ENCODE peak calls at places on chromosomes 1 and 21, in six cellular contexts. One of them, this sample, is unnamed. For H3K27me3, the result is how much of the 10 kb centered on the place peaks cover.

GRCh38 chr1:84757301-84757700 is 67.0 kb upstream of the SSX2IP start:
- DNase-seq in transverse colon: no peak
- DNase-seq in body of pancreas: no peak
- DNase-seq in ovary: no peak
- DNase-seq in gastrocnemius medialis: no peak
- DNase-seq in prostate gland: no peak
- DNase-seq in this sample: no peak

GRCh38 chr1:31932491-31933316 is 5.5 kb downstream of the PTP4A2 start:
- DNase-seq in gastrocnemius medialis: no peak
- DNase-seq in prostate gland: no peak
- DNase-seq in ovary: no peak
- DNase-seq in body of pancreas: no peak
- DNase-seq in transverse colon: no peak
- DNase-seq in this sample: no peak

GRCh38 chr1:229130028-229130668 is 140.8 kb upstream of the RAB4A start:
- DNase-seq in ovary: no peak
- DNase-seq in transverse colon: peak
- DNase-seq in body of pancreas: peak
- DNase-seq in gastrocnemius medialis: peak
- DNase-seq in prostate gland: no peak
- DNase-seq in this sample: peak

GRCh38 chr1:160607051-160608032 is 28.0 kb upstream of the CD84 start:
- DNase-seq in transverse colon: peak
- DNase-seq in ovary: no peak
- DNase-seq in gastrocnemius medialis: no peak
- DNase-seq in prostate gland: peak
- DNase-seq in body of pancreas: peak
- DNase-seq in this sample: no peak

GRCh38 chr1:247111636-247112478 is 7.7 kb upstream of the ZNF669 start:
- DNase-seq in gastrocnemius medialis: peak
- DNase-seq in body of pancreas: peak
- DNase-seq in prostate gland: peak
- DNase-seq in transverse colon: peak
- DNase-seq in ovary: peak
- DNase-seq in this sample: peak

GRCh38 chr1:58722967-58723366 is 23.1 kb upstream of the MYSM1 start:
- DNase-seq in body of pancreas: no peak
- DNase-seq in transverse colon: no peak
- DNase-seq in prostate gland: no peak
- DNase-seq in gastrocnemius medialis: no peak
- DNase-seq in ovary: no peak
- DNase-seq in this sample: no peak

GRCh38 chr1:159869607-159870006 is 7.2 kb upstream of the VSIG8 start:
- DNase-seq in transverse colon: no peak
- DNase-seq in prostate gland: no peak
- DNase-seq in ovary: no peak
- DNase-seq in body of pancreas: no peak
- DNase-seq in gastrocnemius medialis: no peak
- DNase-seq in this sample: no peak

GRCh38 chr1:51512611-51513010 is 6.5 kb downstream of the EPS15 start:
- DNase-seq in gastrocnemius medialis: no peak
- DNase-seq in prostate gland: no peak
- DNase-seq in body of pancreas: no peak
- DNase-seq in ovary: no peak
- DNase-seq in transverse colon: no peak
- DNase-seq in this sample: no peak

GRCh38 chr21:31873696-31874599 is 1.1 kb downstream of the HUNK start:
- DNase-seq in prostate gland: peak
- DNase-seq in transverse colon: peak
- DNase-seq in ovary: peak
- DNase-seq in gastrocnemius medialis: no peak
- DNase-seq in body of pancreas: peak
- DNase-seq in this sample: peak

GRCh38 chr1:200659269-200659668 is 10.4 kb downstream of the DDX59 start:
- DNase-seq in ovary: no peak
- DNase-seq in body of pancreas: no peak
- DNase-seq in transverse colon: no peak
- DNase-seq in prostate gland: no peak
- DNase-seq in gastrocnemius medialis: no peak
- DNase-seq in this sample: no peak

GRCh38 chr1:60425528-60425927 is 352.0 kb upstream of the C1orf87 start:
- DNase-seq in gastrocnemius medialis: no peak
- DNase-seq in ovary: no peak
- DNase-seq in transverse colon: no peak
- DNase-seq in prostate gland: no peak
- DNase-seq in body of pancreas: no peak
- DNase-seq in this sample: no peak

GRCh38 chr1:12343823-12344487 is 114.1 kb downstream of the VPS13D start:
- DNase-seq in transverse colon: no peak
- DNase-seq in body of pancreas: no peak
- DNase-seq in ovary: no peak
- DNase-seq in gastrocnemius medialis: no peak
- DNase-seq in prostate gland: no peak
- DNase-seq in this sample: no peak

GRCh38 chr1:219085988-219086387 is 87.7 kb upstream of the LYPLAL1 start:
- DNase-seq in transverse colon: no peak
- DNase-seq in body of pancreas: no peak
- DNase-seq in prostate gland: no peak
- DNase-seq in gastrocnemius medialis: no peak
- DNase-seq in ovary: no peak
- DNase-seq in this sample: no peak

GRCh38 chr1:12580054-12580887 is 37.7 kb downstream of the DHRS3 start:
- DNase-seq in prostate gland: no peak
- DNase-seq in body of pancreas: peak
- DNase-seq in ovary: no peak
- DNase-seq in transverse colon: no peak
- DNase-seq in gastrocnemius medialis: peak
- DNase-seq in this sample: no peak

GRCh38 chr1:183653468-183653794 is 315 bp upstream of the APOBEC4 start:
- DNase-seq in prostate gland: no peak
- DNase-seq in body of pancreas: no peak
- DNase-seq in transverse colon: no peak
- DNase-seq in ovary: no peak
- DNase-seq in gastrocnemius medialis: no peak
- DNase-seq in this sample: no peak

GRCh38 chr1:22259581-22260282 is 116.8 kb upstream of the WNT4 start:
- DNase-seq in gastrocnemius medialis: no peak
- DNase-seq in ovary: no peak
- DNase-seq in prostate gland: peak
- DNase-seq in transverse colon: peak
- DNase-seq in body of pancreas: no peak
- DNase-seq in this sample: no peak

GRCh38 chr1:227870375-227870774 is 54.9 kb downstream of the PRSS38 start:
- DNase-seq in body of pancreas: no peak
- DNase-seq in gastrocnemius medialis: no peak
- DNase-seq in ovary: no peak
- DNase-seq in prostate gland: no peak
- DNase-seq in transverse colon: no peak
- DNase-seq in this sample: no peak

GRCh38 chr1:160284220-160284781 is 632 bp downstream of the PEX19 start:
- DNase-seq in prostate gland: no peak
- DNase-seq in body of pancreas: peak
- DNase-seq in transverse colon: peak
- DNase-seq in gastrocnemius medialis: no peak
- DNase-seq in ovary: no peak
- DNase-seq in this sample: no peak

GRCh38 chr1:6005276-6005917 is 13.2 kb upstream of the NPHP4 start:
- DNase-seq in transverse colon: peak
- DNase-seq in prostate gland: no peak
- DNase-seq in body of pancreas: peak
- DNase-seq in ovary: no peak
- DNase-seq in gastrocnemius medialis: no peak
- DNase-seq in this sample: peak

GRCh38 chr1:53616927-53617326 is 122.0 kb downstream of the GLIS1 start:
- DNase-seq in ovary: no peak
- DNase-seq in gastrocnemius medialis: no peak
- DNase-seq in body of pancreas: no peak
- DNase-seq in transverse colon: no peak
- DNase-seq in prostate gland: no peak
- DNase-seq in this sample: peak

DNA sequence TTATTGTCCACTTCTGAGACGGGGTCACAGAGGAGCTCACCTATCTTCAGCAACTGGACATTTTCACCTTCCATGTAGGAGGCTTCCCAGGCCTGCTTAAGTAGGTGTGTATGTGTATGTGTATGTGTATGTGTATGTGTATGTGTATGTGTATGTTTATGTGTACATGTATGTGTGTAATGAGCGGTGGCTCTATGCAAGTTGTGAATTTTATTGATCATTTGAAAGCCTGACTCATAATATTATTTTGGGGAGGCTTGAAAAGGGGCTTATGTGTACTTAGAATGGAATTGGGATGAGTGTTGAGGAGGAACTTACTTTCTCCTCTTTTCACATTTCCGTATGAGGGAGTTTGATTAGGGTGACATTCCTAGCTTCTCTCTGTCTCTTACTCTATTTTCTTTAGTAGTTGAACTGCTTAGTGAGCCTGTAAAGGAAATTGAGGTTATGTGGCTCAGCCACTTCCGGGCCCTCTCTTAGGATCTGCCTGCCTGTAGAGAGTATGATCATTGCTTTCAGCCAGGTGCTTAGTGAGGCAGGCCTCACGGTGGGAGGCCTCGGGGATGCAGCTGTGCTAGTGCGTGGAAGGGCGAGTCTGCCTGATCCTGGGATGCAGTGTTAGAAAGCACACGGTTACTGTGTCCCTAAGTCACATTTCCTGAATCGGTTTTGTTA is 61.0 kb downstream of the IER5 start:
- DNase-seq in gastrocnemius medialis: no peak
- DNase-seq in body of pancreas: peak
- DNase-seq in ovary: no peak
- DNase-seq in transverse colon: peak
- DNase-seq in prostate gland: no peak
- DNase-seq in this sample: no peak
- TF ChIP-seq POLR2A in gastrocnemius medialis: no peak
- TF ChIP-seq POLR2A in body of pancreas: no peak
- TF ChIP-seq POLR2A in ovary: no peak
- TF ChIP-seq POLR2A in transverse colon: no peak
- TF ChIP-seq POLR2A in prostate gland: no peak
- TF ChIP-seq POLR2A in this sample: no peak

GRCh38 chr21:37072239-37072987 is 458 bp downstream of the PIGP start:
- DNase-seq in transverse colon: peak
- DNase-seq in prostate gland: peak
- DNase-seq in gastrocnemius medialis: peak
- DNase-seq in ovary: peak
- DNase-seq in body of pancreas: peak
- DNase-seq in this sample: peak
- H3K27me3 ChIP-seq in transverse colon: under half
- H3K27me3 ChIP-seq in prostate gland: under half
- H3K27me3 ChIP-seq in gastrocnemius medialis: under half
- H3K27me3 ChIP-seq in ovary: under half
- H3K27me3 ChIP-seq in body of pancreas: under half
- H3K27me3 ChIP-seq in this sample: under half

GRCh38 chr1:165768513-165769394 is at the start of gene TMCO1:
- DNase-seq in prostate gland: peak
- DNase-seq in transverse colon: peak
- DNase-seq in ovary: peak
- DNase-seq in body of pancreas: peak
- DNase-seq in gastrocnemius medialis: peak
- DNase-seq in this sample: peak
- TF ChIP-seq POLR2A in prostate gland: peak
- TF ChIP-seq POLR2A in transverse colon: peak
- TF ChIP-seq POLR2A in ovary: peak
- TF ChIP-seq POLR2A in body of pancreas: peak
- TF ChIP-seq POLR2A in gastrocnemius medialis: peak
- TF ChIP-seq POLR2A in this sample: peak

DNA sequence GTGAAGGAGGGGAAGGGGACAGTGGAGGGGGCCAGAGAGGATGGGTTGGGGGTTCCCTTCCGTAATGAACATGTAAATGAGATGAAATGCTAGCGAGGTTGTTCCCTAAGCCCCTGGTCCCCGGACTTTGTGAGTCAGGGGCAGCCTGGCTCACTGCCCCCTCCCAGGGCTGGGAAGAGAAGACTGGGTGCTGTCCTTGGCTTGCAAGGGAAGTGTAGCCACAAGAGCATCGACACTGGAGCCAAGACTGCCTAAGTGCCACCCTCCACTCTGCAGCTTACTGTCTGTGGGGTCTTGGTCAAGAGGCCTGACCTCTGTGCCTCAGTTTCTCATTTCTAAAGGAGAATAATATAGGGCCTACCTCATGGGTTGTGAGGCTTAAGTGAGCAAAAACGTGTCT is 483 bp downstream of the PEAR1 start:
- DNase-seq in ovary: no peak
- DNase-seq in prostate gland: no peak
- DNase-seq in body of pancreas: no peak
- DNase-seq in transverse colon: no peak
- DNase-seq in gastrocnemius medialis: no peak
- DNase-seq in this sample: peak
- H3K27me3 ChIP-seq in ovary: under half
- H3K27me3 ChIP-seq in prostate gland: under half
- H3K27me3 ChIP-seq in body of pancreas: under half
- H3K27me3 ChIP-seq in transverse colon: under half
- H3K27me3 ChIP-seq in gastrocnemius medialis: under half
- H3K27me3 ChIP-seq in this sample: under half

This sample was measured in heart left ventricle.